ENCODE peak calls at places on chromosomes 13 and 19, in nine cellular contexts. F, V, K, A, O, J, Q, D and Y are unnamed samples.

GRCh38 chr19:16473875-16474397 is 2.2 kb upstream of the EPS15L1 start:
- DNase-seq in F (no peak), V (no peak), K (no peak), A (no peak), O (no peak), J (no peak), Q (no peak), D (no peak), Y (no peak)

GRCh38 chr13:87669379-87669978 is 1.7 kb upstream of the SLITRK5 start:
- DNase-seq in F (no peak), V (peak; percentile 39), K (no peak), A (peak; percentile 10), O (no peak), J (no peak), Q (peak; percentile 12), D (no peak), Y (no peak)

GRCh38 chr13:113796211-113796875 is 37.3 kb downstream of the TMEM255B start:
- DNase-seq in F (no peak), V (no peak), K (no peak), A (no peak), O (no peak), J (no peak), Q (no peak), D (no peak), Y (no peak)

GRCh38 chr13:102902789-102903347 is 57.0 kb downstream of the ERCC5 start:
- DNase-seq in F (no peak), V (no peak), K (no peak), A (no peak), O (no peak), J (no peak), Q (no peak), D (peak; percentile 36), Y (no peak)

GRCh38 chr19:8363803-8364771 is at the start of gene ANGPTL4:
- DNase-seq in F (peak; percentile 73), V (peak; percentile 50), K (no peak), A (peak; percentile 55), O (peak; percentile 62), J (peak; percentile 53), Q (peak; percentile 58), D (peak; percentile 87), Y (peak; percentile 75)

GRCh38 chr19:2355168-2356035 is 4.7 kb upstream of the TMPRSS9 start:
- DNase-seq in F (no peak), V (peak; percentile 21), K (no peak), A (no peak), O (no peak), J (no peak), Q (no peak), D (peak; percentile 73), Y (no peak)

GRCh38 chr19:5335101-5335500 is 5.5 kb downstream of the PTPRS start:
- DNase-seq in F (no peak), V (no peak), K (no peak), A (no peak), O (no peak), J (no peak), Q (no peak), D (no peak), Y (no peak)

GRCh38 chr19:911197-912033 is 1.6 kb downstream of the R3HDM4 start:
- DNase-seq in F (no peak), V (no peak), K (no peak), A (no peak), O (no peak), J (no peak), Q (no peak), D (no peak), Y (no peak)

GRCh38 chr13:97506511-97506910 is 72.5 kb downstream of the RAP2A start:
- DNase-seq in F (no peak), V (no peak), K (no peak), A (peak; percentile 74), O (no peak), J (no peak), Q (no peak), D (no peak), Y (no peak)